ENCODE peak calls at places on chromosomes 6 and 20, in nine cellular contexts. T, E, F, M, S, O, G, U and R are unnamed samples.

GRCh38 chr6:56096454-56096853 is 150.9 kb downstream of the COL21A1 start:
- DNase-seq in F (no peak), S (no peak), T (no peak), U (no peak), G (no peak), M (no peak), E (no peak), O (no peak), R (no peak)

GRCh38 chr20:10721112-10721896 is 47.5 kb upstream of the JAG1 start:
- DNase-seq in M (no peak), U (no peak), E (no peak), O (no peak), T (no peak), F (no peak), G (no peak), S (no peak), R (no peak)

GRCh38 chr20:46568570-46569129 is 18.2 kb upstream of the OCSTAMP start:
- DNase-seq in E (no peak), G (peak; percentile 17), U (peak; percentile 63), S (no peak), T (peak; percentile 95), O (no peak), M (peak; percentile 78), F (no peak), R (peak; percentile 27)

GRCh38 chr20:52004720-52005119 is 186.9 kb downstream of the ZFP64 start:
- DNase-seq in T (no peak), U (peak; percentile 79), O (no peak), G (no peak), S (no peak), M (no peak), F (no peak), E (no peak), R (no peak)

GRCh38 chr6:119187596-119187995 is 109.1 kb upstream of the FAM184A start:
- DNase-seq in U (no peak), O (no peak), F (peak; percentile 18), T (no peak), G (no peak), S (no peak), E (no peak), M (no peak), R (no peak)

GRCh38 chr20:33901132-33901523 is 90.0 kb downstream of the CHMP4B start:
- DNase-seq in E (no peak), M (no peak), G (no peak), O (no peak), U (no peak), S (no peak), F (no peak), T (no peak), R (no peak)

GRCh38 chr20:47688385-47689381 is 96.6 kb downstream of the SULF2 start:
- DNase-seq in O (peak; percentile 69), U (no peak), T (no peak), M (no peak), S (no peak), E (no peak), F (peak; percentile 77), G (no peak), R (no peak)

GRCh38 chr20:37907677-37908397 is 4.9 kb downstream of the VSTM2L start:
- DNase-seq in F (peak; percentile 55), U (peak; percentile 85), O (peak; percentile 53), E (no peak), T (peak; percentile 34), S (no peak), M (no peak), G (peak; percentile 42), R (no peak)

GRCh38 chr6:15843226-15843625 is 180.4 kb upstream of the DTNBP1 start:
- DNase-seq in S (no peak), E (no peak), M (no peak), G (no peak), F (no peak), U (no peak), O (no peak), T (no peak), R (no peak)

GRCh38 chr6:31717499-31718222 is 2.5 kb downstream of the LY6G6D start:
- DNase-seq in U (no peak), M (no peak), E (no peak), T (peak; percentile 77), F (peak; percentile 83), O (peak; percentile 85), G (no peak), S (no peak), R (no peak)

GRCh38 chr20:54545959-54546358 is 70.6 kb downstream of the DOK5 start:
- DNase-seq in U (peak; percentile 23), G (no peak), S (no peak), M (no peak), F (no peak), E (no peak), O (no peak), T (no peak), R (no peak)

GRCh38 chr20:7858851-7859250 is 81.4 kb downstream of the HAO1 start:
- DNase-seq in O (no peak), T (no peak), M (no peak), U (no peak), E (no peak), S (no peak), G (no peak), F (no peak), R (no peak)

DNA sequence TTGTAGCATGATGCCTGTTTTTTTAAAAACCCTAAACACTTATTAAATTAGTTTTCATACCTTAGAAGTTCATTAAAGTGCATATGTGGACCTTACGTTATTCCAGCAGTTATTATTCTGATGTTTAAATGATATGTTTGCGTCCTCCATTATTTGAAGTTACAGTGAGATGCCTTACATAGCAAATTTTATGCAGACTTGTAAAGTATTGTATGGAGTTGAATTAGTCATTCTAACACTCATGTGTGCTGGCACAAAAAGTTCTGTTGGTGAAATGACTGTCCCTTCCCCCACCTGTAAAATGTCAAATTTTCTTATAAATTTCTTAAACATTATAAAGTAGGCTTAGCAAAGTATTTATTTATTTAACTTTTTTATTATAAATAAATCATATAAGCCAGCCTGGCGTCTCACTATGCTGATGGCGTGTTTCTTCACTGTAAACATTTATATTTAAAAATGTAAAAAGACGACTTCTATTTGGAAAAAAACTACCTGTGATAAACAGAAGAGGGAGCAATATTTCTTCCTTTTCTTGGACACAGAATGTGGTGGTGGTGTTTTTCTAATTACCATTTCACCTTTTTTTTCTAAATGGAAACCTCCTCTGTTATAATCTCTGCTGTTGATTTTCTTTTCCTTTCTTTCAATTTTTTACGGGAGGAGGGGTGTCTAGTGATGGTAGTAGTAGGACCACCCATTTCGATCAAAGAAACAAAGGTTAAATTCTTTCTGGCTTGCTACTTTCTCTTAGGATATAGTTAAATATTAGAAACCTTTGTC is 155.4 kb downstream of the RFPL4B start:
- DNase-seq in T (no peak), M (no peak), E (no peak), G (peak; percentile 6), F (peak; percentile 47), S (no peak), U (peak; percentile 39), O (no peak), R (no peak)
- TF ChIP-seq CTCF in T (peak; percentile 42), M (no peak), E (peak; percentile 52), G (peak; percentile 16), F (peak; percentile 52), S (no peak), U (peak; percentile 57), O (peak; percentile 71), R (no peak)

GRCh38 chr6:141486942-141487341 is 645.8 kb upstream of the GJE1 start:
- DNase-seq in E (no peak), U (no peak), S (no peak), F (no peak), G (no peak), O (no peak), T (no peak), M (no peak), R (no peak)
- TF ChIP-seq CTCF in E (no peak), U (no peak), S (no peak), F (no peak), G (no peak), O (no peak), T (no peak), M (no peak), R (no peak)

GRCh38 chr6:163719028-163719742 is 304.7 kb downstream of the QKI start:
- DNase-seq in U (no peak), F (no peak), E (no peak), M (no peak), S (no peak), O (no peak), T (no peak), G (no peak), R (no peak)

GRCh38 chr6:163720460-163721235 is 306.1 kb downstream of the QKI start:
- DNase-seq in F (no peak), T (no peak), U (no peak), M (no peak), S (no peak), G (no peak), E (no peak), O (no peak), R (no peak)

GRCh38 chr6:163722293-163722692 is 307.8 kb downstream of the QKI start:
- DNase-seq in F (no peak), M (no peak), T (no peak), E (no peak), S (no peak), O (no peak), U (no peak), G (no peak), R (no peak)

GRCh38 chr6:163720005-163720404 is 305.5 kb downstream of the QKI start:
- DNase-seq in M (no peak), U (no peak), O (no peak), E (no peak), F (no peak), S (no peak), G (peak; percentile 10), T (no peak), R (no peak)

GRCh38 chr6:163721435-163721834 is 306.9 kb downstream of the QKI start:
- DNase-seq in E (no peak), M (no peak), T (no peak), S (no peak), G (no peak), O (no peak), U (no peak), F (no peak), R (no peak)
- TF ChIP-seq CTCF in E (no peak), M (no peak), T (no peak), S (no peak), G (no peak), O (no peak), U (no peak), F (no peak), R (no peak)

DNA sequence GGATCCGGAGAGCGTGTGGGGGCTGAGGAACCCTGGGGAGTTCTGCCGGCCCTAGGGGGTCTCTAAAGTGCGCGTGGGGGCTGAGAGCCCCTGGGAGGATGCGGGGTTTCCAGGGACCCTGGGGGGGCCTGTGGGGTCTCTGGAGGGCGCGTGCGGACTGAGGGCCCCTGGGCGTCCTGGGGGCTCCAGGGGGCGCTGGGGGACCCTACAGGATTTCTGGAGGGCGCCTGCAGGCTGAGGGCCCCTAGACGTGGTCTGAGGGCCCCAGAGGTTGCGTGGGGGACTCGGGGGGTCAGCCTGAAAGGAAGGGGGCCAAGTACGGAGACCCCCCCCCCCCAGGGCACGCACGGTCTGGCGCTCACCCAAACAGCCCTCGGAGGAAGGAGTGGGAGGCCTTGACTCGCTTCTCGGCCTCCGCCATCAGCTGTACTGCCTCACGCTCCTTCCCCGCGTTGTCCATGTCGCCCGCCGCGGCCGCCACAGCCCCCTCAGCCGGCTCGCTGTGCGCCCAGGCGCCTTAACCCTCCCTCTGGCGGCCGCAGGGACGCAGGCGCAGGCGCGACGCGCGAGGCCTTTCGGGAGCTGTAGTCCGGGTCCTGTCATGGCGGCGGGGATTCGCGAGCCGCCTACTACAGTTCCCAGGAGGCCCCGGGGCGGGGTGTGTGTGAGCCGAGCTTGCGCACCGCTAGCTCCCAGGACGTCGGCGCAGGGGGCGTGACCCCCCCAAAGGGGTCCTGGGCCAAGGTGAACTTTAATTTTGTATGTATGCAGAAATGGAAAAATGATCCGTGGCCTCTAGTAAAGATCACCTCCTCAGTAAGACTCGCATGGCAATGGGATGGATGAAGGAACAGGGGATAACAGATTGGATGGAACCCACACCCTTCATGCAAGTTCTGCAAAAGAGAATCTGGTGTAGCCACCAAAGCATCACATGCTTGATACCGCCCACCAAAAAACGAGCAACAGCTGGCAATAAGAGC is at the start of gene NAPB:
- DNase-seq in G (peak; percentile 82), O (peak; percentile 95), E (peak; percentile 54), F (peak; percentile 97), T (peak; percentile 79), S (peak; percentile 93), M (peak; percentile 96), U (peak; percentile 88), R (peak; percentile 90)
- TF ChIP-seq CTCF in G (peak; percentile 51), O (peak; percentile 52), E (peak; percentile 54), F (no peak), T (no peak), S (peak; percentile 21), M (peak; percentile 61), U (peak; percentile 21), R (peak; percentile 58)